ENCODE peak calls at places on chromosomes 5 and 9, in four cellular contexts. C is ELF-1, E is upper lobe of right lung, O is tibial nerve. X is an unnamed sample.
A peak's percentile ranks its signal among the peaks of the same experiment; 100 is the strongest.

GRCh38 chr9:78900500-78900899 is 603.6 kb downstream of the PSAT1 start:
- DNase-seq in E (no peak), O (no peak), C (no peak), X (no peak)

GRCh38 chr5:158163836-158164572 is 305.1 kb upstream of the CLINT1 start:
- DNase-seq in O (no peak), E (no peak), C (no peak), X (no peak)

GRCh38 chr9:104564358-104564757 is 4.6 kb upstream of the OR13C8 start:
- DNase-seq in E (no peak), O (no peak), C (peak; percentile 1), X (no peak)

GRCh38 chr9:99046542-99047071 is 58.3 kb upstream of the TGFBR1 start:
- DNase-seq in O (no peak), C (no peak), E (no peak), X (no peak)

GRCh38 chr9:123074627-123075026 is 41.2 kb downstream of the GPR21 start:
- DNase-seq in E (no peak), C (no peak), O (no peak), X (no peak)

GRCh38 chr5:175195698-175196656 is 248.0 kb downstream of the DRD1 start:
- DNase-seq in E (no peak), O (no peak), C (peak; percentile 29), X (peak; percentile 18)

GRCh38 chr9:123438321-123438720 is 82.3 kb downstream of the CRB2 start:
- DNase-seq in C (no peak), E (peak; percentile 22), O (no peak), X (no peak)

GRCh38 chr9:117555964-117556629 is 141.2 kb upstream of the ASTN2 start:
- DNase-seq in C (peak; percentile 70), O (no peak), E (peak; percentile 75), X (no peak)

GRCh38 chr5:55601209-55601618 is 66.5 kb upstream of the PLPP1 start:
- DNase-seq in E (peak; percentile 66), C (peak; percentile 44), O (peak; percentile 63), X (no peak)

GRCh38 chr5:171706736-171707440 is 78.7 kb upstream of the SMIM23 start:
- DNase-seq in C (no peak), E (no peak), O (no peak), X (no peak)

GRCh38 chr5:88235828-88236227 is 32.8 kb downstream of the TMEM161B start:
- DNase-seq in O (no peak), E (no peak), C (peak; percentile 15), X (no peak)

GRCh38 chr9:74555015-74555414 is 57.9 kb downstream of the RORB start:
- DNase-seq in O (no peak), E (no peak), C (no peak), X (no peak)

GRCh38 chr5:149397530-149397929 is 18.4 kb upstream of the IL17B start:
- DNase-seq in O (no peak), C (no peak), E (no peak), X (no peak)

GRCh38 chr5:21802869-21803490 is 1050.2 kb downstream of the CDH12 start:
- DNase-seq in E (no peak), C (no peak), O (no peak), X (no peak)

GRCh38 chr5:160054831-160055230 is 45.9 kb downstream of the TTC1 start:
- DNase-seq in O (no peak), E (no peak), C (no peak), X (no peak)

GRCh38 chr5:102211165-102211564 is 84.9 kb downstream of the SLCO4C1 start:
- DNase-seq in C (no peak), E (no peak), O (no peak), X (no peak)

GRCh38 chr5:123007292-123007691 is 29.2 kb downstream of the PPIC start:
- DNase-seq in O (no peak), E (no peak), C (peak; percentile 32), X (no peak)

GRCh38 chr9:35935261-35935660 is 22.7 kb downstream of the OR2S2 start:
- DNase-seq in E (no peak), O (no peak), C (no peak), X (no peak)

GRCh38 chr5:170397059-170397458 is 7.9 kb upstream of the KCNMB1 start:
- DNase-seq in E (no peak), C (peak; percentile 88), O (no peak), X (no peak)

GRCh38 chr9:14529629-14530028 is 163.6 kb downstream of the ZDHHC21 start:
- DNase-seq in O (no peak), E (no peak), C (no peak), X (no peak)

GRCh38 chr9:78620764-78621163 is 323.8 kb downstream of the PSAT1 start:
- DNase-seq in O (no peak), E (no peak), C (no peak), X (no peak)

GRCh38 chr5:39501403-39501802 is 76.6 kb upstream of the DAB2 start:
- DNase-seq in C (no peak), E (no peak), O (no peak), X (no peak)

GRCh38 chr5:171776747-171777419 is 8.7 kb upstream of the SMIM23 start:
- DNase-seq in O (no peak), C (no peak), E (no peak), X (no peak)

GRCh38 chr5:90934738-90935137 is 376.1 kb downstream of the ADGRV1 start:
- DNase-seq in C (no peak), O (no peak), E (no peak), X (no peak)

GRCh38 chr9:92159058-92159457 is 43.8 kb upstream of the SPTLC1 start:
- DNase-seq in O (no peak), C (no peak), E (no peak), X (no peak)

GRCh38 chr5:54900906-54901725 is 84.3 kb downstream of the ESM1 start:
- DNase-seq in O (no peak), C (no peak), E (no peak), X (no peak)

GRCh38 chr9:99895510-99895909 is 10.9 kb upstream of the STX17 start:
- DNase-seq in O (no peak), C (no peak), E (no peak), X (no peak)

GRCh38 chr5:9622891-9623547 is 7.1 kb downstream of the TAS2R1 start:
- DNase-seq in C (no peak), O (no peak), E (no peak), X (no peak)

GRCh38 chr9:29456940-29457339 is 1883.7 kb upstream of the C9orf72 start:
- DNase-seq in O (no peak), E (no peak), C (no peak), X (no peak)

GRCh38 chr5:126863402-126863801 is 86.5 kb downstream of the LMNB1 start:
- DNase-seq in E (no peak), O (no peak), C (no peak), X (no peak)

GRCh38 chr5:150461231-150461630 is 11.7 kb upstream of the RPS14 start:
- DNase-seq in O (no peak), C (no peak), E (no peak), X (no peak)

GRCh38 chr5:159478950-159479349 is 148.7 kb upstream of the IL12B start:
- DNase-seq in O (no peak), C (no peak), E (no peak), X (no peak)

GRCh38 chr5:56561-57290 is 35.2 kb upstream of the PLEKHG4B start:
- DNase-seq in E (no peak), O (no peak), C (peak; percentile 69), X (no peak)

GRCh38 chr9:31535659-31536058 is 848.8 kb upstream of the ACO1 start:
- DNase-seq in E (no peak), O (no peak), C (no peak), X (no peak)